ENCODE peak calls at places on chromosomes 12 and 14, in four cellular contexts. One of them, this sample, is unnamed.

GRCh38 chr12:111268738-111269572 is 99.9 kb downstream of the PHETA1 start:
- DNase-seq in GM12865: peak; percentile 30
- DNase-seq in endothelial cell: peak; percentile 22
- DNase-seq in foreskin fibroblast: no peak
- DNase-seq in this sample: no peak

GRCh38 chr14:44404021-44404420 is 103.1 kb downstream of the FSCB start:
- DNase-seq in GM12865: no peak
- DNase-seq in foreskin fibroblast: no peak
- DNase-seq in endothelial cell: no peak
- DNase-seq in this sample: no peak

GRCh38 chr14:103651585-103651984 is 22.6 kb downstream of the KLC1 start:
- DNase-seq in endothelial cell: no peak
- DNase-seq in GM12865: no peak
- DNase-seq in foreskin fibroblast: no peak
- DNase-seq in this sample: no peak

GRCh38 chr14:32217301-32217700 is 14.2 kb upstream of the RNU6-8 start:
- DNase-seq in foreskin fibroblast: no peak
- DNase-seq in GM12865: peak; percentile 46
- DNase-seq in endothelial cell: no peak
- DNase-seq in this sample: no peak

GRCh38 chr12:103952497-103952896 is 13.2 kb upstream of the TDG start:
- DNase-seq in foreskin fibroblast: no peak
- DNase-seq in GM12865: peak; percentile 39
- DNase-seq in endothelial cell: no peak
- DNase-seq in this sample: no peak

GRCh38 chr12:78343657-78344056 is 513.0 kb downstream of the NAV3 start:
- DNase-seq in foreskin fibroblast: no peak
- DNase-seq in endothelial cell: no peak
- DNase-seq in GM12865: no peak
- DNase-seq in this sample: no peak

GRCh38 chr12:51622564-51622963 is 31.5 kb downstream of the SCN8A start:
- DNase-seq in endothelial cell: no peak
- DNase-seq in GM12865: no peak
- DNase-seq in foreskin fibroblast: peak; percentile 50
- DNase-seq in this sample: no peak

GRCh38 chr12:54419088-54419887 is at the start of gene ITGA5:
- DNase-seq in foreskin fibroblast: peak; percentile 76
- DNase-seq in endothelial cell: peak; percentile 54
- DNase-seq in GM12865: no peak
- DNase-seq in this sample: peak; percentile 52

GRCh38 chr14:50403433-50403832 is 6.8 kb upstream of the CDKL1 start:
- DNase-seq in endothelial cell: peak; percentile 19
- DNase-seq in GM12865: peak; percentile 35
- DNase-seq in foreskin fibroblast: no peak
- DNase-seq in this sample: no peak

GRCh38 chr14:102157346-102157745 is 17.6 kb downstream of the WDR20 start:
- DNase-seq in foreskin fibroblast: no peak
- DNase-seq in GM12865: no peak
- DNase-seq in endothelial cell: no peak
- DNase-seq in this sample: no peak

GRCh38 chr14:89123851-89124250 is 293.2 kb downstream of the FOXN3 start:
- DNase-seq in endothelial cell: no peak
- DNase-seq in foreskin fibroblast: no peak
- DNase-seq in GM12865: peak; percentile 12
- DNase-seq in this sample: no peak

GRCh38 chr14:33026850-33027420 is 88.3 kb downstream of the NPAS3 start:
- DNase-seq in GM12865: no peak
- DNase-seq in endothelial cell: no peak
- DNase-seq in foreskin fibroblast: no peak
- DNase-seq in this sample: no peak

GRCh38 chr12:62466018-62466595 is 519 bp upstream of the MON2 start:
- DNase-seq in foreskin fibroblast: peak; percentile 37
- DNase-seq in endothelial cell: peak; percentile 9
- DNase-seq in GM12865: peak; percentile 50
- DNase-seq in this sample: no peak

GRCh38 chr12:108237272-108237671 is 101.8 kb downstream of the CMKLR1 start:
- DNase-seq in GM12865: peak; percentile 8
- DNase-seq in foreskin fibroblast: no peak
- DNase-seq in endothelial cell: no peak
- DNase-seq in this sample: no peak

GRCh38 chr12:117821480-117822175 is 147.2 kb downstream of the KSR2 start:
- DNase-seq in endothelial cell: no peak
- DNase-seq in foreskin fibroblast: no peak
- DNase-seq in GM12865: no peak
- DNase-seq in this sample: no peak

GRCh38 chr12:69994593-69995222 is 169.7 kb downstream of the MYRFL start:
- DNase-seq in GM12865: no peak
- DNase-seq in foreskin fibroblast: no peak
- DNase-seq in endothelial cell: no peak
- DNase-seq in this sample: no peak

GRCh38 chr12:97560359-97560758 is 97.8 kb downstream of the RMST start:
- DNase-seq in endothelial cell: no peak
- DNase-seq in GM12865: no peak
- DNase-seq in foreskin fibroblast: no peak
- DNase-seq in this sample: no peak

GRCh38 chr12:50639721-50640120 is 124.2 kb upstream of the ATF1 start:
- DNase-seq in GM12865: no peak
- DNase-seq in foreskin fibroblast: no peak
- DNase-seq in endothelial cell: no peak
- DNase-seq in this sample: no peak

DNA sequence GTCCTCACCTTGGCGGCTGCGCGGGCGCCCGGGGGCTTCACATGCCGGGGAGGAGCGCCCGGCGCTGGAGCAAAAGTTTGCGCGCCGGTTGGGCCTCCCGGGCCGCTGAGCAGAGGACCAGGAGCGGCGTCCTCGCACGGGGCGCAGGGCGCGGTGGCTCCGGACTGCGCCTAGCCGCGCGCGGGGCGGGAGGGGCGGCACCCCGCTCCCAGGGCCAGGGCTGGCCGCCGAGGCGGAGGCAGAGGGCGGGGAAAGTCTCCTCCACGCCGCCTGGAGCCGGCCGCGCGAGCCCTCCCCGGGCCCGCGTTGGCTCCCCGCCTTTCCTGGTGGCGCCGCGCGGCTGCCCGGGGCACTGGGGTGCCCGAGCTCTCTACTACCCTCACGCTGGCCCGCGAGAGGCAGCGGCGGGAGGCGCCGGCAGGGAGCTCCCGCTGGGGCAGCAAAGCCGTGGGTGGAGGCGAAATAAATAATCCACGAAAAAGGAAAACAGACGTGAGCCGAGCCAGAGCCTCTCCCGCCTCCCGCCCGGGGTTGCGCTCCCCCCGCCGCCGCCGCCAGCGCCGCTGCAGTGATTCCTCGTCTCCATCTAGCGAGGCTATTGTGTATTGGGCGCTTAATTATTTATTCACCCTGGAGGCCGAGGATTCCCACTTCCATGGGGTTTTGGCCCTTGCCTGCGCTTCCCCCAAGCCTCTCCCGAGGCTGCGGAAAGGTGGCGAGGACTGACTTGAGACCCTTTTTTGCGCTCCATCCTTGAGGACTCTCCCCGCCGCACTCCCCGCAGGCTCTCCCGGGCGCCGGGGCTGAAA is 476 bp upstream of the PRIMA1 start:
- DNase-seq in GM12865: no peak
- DNase-seq in endothelial cell: peak; percentile 18
- DNase-seq in foreskin fibroblast: no peak
- DNase-seq in this sample: no peak
- TF ChIP-seq CTCF in GM12865: no peak
- TF ChIP-seq CTCF in endothelial cell: no peak
- TF ChIP-seq CTCF in foreskin fibroblast: no peak
- TF ChIP-seq CTCF in this sample: no peak

DNA sequence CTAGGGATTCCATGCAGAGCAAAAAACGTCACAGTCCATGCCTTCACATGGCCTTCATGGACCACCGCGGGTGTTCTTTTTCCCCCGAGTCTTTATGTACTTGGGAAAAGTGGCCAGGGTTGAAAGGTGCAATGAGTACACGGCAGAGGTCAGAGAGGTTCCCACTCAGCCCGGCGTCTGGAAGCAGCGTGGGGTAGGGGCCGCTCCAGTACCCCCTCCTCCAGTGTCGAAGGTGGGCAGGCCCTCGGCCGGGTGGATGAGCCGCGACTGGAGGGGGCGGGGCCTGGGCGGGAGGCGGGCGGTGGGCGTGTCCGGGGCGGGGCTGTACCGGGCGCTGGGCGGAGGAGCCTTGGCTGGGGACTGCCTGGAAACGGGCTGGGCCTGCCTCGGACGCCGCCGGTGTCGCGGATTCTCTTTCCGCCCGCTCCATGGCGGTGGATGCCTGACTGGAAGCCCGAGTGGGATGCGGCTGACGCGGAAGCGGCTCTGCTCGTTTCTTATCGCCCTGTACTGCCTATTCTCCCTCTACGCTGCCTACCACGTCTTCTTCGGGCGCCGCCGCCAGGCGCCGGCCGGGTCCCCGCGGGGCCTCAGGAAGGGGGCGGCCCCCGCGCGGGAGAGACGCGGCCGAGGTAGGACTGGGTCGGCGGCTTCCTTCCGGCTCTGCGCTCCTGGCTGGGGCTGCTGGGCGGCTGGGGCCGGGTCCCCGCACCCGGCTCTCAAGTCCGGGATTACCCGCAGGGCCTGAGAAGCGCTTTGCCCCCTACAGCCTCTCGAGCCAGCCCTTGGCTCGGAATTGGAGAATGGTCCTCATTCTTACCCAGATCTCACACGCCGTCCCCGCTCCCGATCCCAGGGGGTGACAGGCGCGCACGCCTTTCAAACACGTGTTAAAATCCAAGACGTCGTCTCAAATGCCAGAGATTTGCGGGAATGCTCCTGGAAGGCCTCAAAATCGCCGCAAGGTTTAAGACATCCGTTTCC is at the start of gene RXYLT1:
- DNase-seq in GM12865: peak; percentile 89
- DNase-seq in foreskin fibroblast: peak; percentile 66
- DNase-seq in endothelial cell: peak; percentile 90
- DNase-seq in this sample: peak; percentile 80
- TF ChIP-seq CTCF in GM12865: no peak
- TF ChIP-seq CTCF in foreskin fibroblast: no peak
- TF ChIP-seq CTCF in endothelial cell: no peak
- TF ChIP-seq CTCF in this sample: no peak

DNA sequence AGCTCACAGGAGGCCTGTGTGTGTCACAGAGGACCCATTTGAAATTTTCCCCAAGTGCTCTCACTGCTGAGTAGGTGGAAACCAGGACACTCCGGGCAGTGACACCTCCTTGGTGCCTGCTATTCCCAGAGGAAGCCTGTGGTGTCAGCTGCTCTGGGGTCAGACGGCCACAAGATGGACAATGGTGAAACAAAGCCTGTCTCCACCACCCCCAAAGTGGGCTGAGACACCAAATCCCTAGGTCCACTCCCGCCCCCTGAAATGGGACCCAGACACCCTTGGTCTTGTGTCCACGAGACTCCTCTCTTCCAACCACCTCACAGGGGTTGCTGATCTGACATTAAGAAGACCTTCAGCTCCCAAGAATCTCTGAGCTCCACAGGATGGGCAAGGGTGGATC is 7.0 kb downstream of the KCNH3 start:
- DNase-seq in foreskin fibroblast: no peak
- DNase-seq in GM12865: no peak
- DNase-seq in endothelial cell: no peak
- DNase-seq in this sample: no peak
- TF ChIP-seq CTCF in foreskin fibroblast: no peak
- TF ChIP-seq CTCF in GM12865: no peak
- TF ChIP-seq CTCF in endothelial cell: no peak
- TF ChIP-seq CTCF in this sample: no peak

DNA sequence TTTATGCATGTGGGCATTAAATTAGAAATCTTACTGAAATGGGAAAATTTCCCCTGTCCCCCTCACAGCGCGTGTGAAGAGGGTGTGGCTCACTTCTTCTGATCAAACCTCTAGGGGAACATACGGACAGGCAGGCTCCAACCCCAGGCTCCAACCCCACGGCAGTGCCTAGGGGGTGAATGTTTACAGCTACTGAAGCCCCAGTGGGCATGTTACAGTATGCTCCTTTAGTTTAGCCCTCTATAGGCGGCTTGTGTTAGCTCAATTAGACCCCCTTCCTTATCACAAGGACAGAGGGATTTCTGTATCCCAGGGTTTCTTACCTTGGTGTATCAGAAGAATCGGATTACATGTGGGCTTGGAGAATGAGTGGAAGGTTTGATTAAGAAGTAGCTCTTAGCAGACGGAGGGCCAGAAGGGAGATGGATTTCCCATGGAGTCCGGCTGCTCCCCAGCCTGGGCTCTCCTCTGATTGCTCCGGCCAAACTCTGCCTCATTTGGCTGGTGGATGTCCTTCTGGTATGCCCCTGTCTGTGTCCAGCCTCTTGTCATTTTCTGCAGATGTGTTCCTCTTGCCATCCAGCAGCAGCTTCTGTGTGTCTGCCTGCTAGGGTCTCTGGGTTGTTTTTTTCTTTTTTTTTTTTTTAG is 223.7 kb downstream of the TMTC2 start:
- DNase-seq in GM12865: no peak
- DNase-seq in endothelial cell: no peak
- DNase-seq in foreskin fibroblast: no peak
- DNase-seq in this sample: no peak
- TF ChIP-seq CTCF in GM12865: no peak
- TF ChIP-seq CTCF in endothelial cell: no peak
- TF ChIP-seq CTCF in foreskin fibroblast: no peak
- TF ChIP-seq CTCF in this sample: no peak

DNA sequence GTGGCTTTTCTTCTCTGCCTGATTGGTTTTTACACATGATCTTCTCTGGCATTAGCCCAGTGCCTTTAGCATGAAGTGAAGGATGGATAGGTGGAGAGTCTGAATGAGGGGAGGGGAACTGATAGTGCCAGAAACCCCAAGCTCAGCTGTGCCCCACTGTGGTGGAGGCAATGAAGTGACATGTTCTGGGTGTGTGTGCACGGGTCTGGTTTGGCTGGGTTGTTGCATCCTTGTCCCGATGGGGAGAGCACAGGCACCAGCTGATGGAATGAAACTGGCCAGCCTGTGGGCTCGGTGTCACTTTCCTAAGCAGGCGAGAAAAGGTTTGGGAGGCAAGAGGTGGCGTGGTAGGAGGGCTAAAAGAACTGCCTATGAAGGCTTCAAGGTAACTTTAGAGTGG is 65.3 kb downstream of the CACNA1C start:
- DNase-seq in foreskin fibroblast: no peak
- DNase-seq in endothelial cell: no peak
- DNase-seq in GM12865: no peak
- DNase-seq in this sample: no peak
- TF ChIP-seq CTCF in foreskin fibroblast: no peak
- TF ChIP-seq CTCF in endothelial cell: no peak
- TF ChIP-seq CTCF in GM12865: no peak
- TF ChIP-seq CTCF in this sample: no peak

This sample was measured in natural killer cell.